ENCODE peak calls at places on chromosomes 13 and 19, in eight cellular contexts. A is ascending aorta; R is epithelial cell of esophagus; K is neural progenitor cell; O is stomach; W is tibial nerve; Y is WTC11; B is activated CD8-positive, alpha-beta T cell treated with anti-CD3 and anti-CD28 coated beads for 36 hours. U is an unnamed sample.

GRCh38 chr13:78603240-78603947 is at the start of gene POU4F1:
- DNase-seq in A (no peak), K (peak), W (no peak), B (peak), O (no peak), R (peak), Y (peak), U (no peak)

GRCh38 chr19:36246006-36246391 is 31.1 kb downstream of the ZNF146 start:
- DNase-seq in O (no peak), K (no peak), W (no peak), R (peak), Y (no peak), B (no peak), A (no peak), U (no peak)

GRCh38 chr13:48819889-48820288 is 155.8 kb upstream of the FNDC3A start:
- DNase-seq in Y (no peak), O (no peak), W (no peak), R (peak), A (no peak), B (no peak), K (no peak), U (no peak)

GRCh38 chr13:112965103-112965502 is 3.9 kb upstream of the MCF2L start:
- DNase-seq in Y (no peak), A (no peak), W (no peak), K (no peak), O (no peak), R (no peak), B (no peak), U (no peak)

GRCh38 chr13:31160857-31161582 is 684 bp downstream of the HSPH1 start:
- DNase-seq in R (peak), Y (peak), W (peak), O (peak), A (no peak), K (peak), B (peak), U (peak)

GRCh38 chr19:29610213-29610573 is 4.1 kb downstream of the POP4 start:
- DNase-seq in O (no peak), K (no peak), W (no peak), Y (no peak), A (no peak), B (no peak), R (no peak), U (no peak)

GRCh38 chr13:113663934-113664333 is 3.1 kb upstream of the GRK1 start:
- DNase-seq in W (peak), O (peak), R (no peak), Y (peak), A (no peak), B (no peak), K (no peak), U (no peak)

GRCh38 chr13:106610511-106610910 is 42.6 kb upstream of the ARGLU1 start:
- DNase-seq in A (no peak), W (no peak), Y (no peak), B (no peak), R (peak), K (no peak), O (no peak), U (no peak)

GRCh38 chr13:36530050-36530789 is 97.9 kb downstream of the CCNA1 start:
- DNase-seq in O (no peak), A (no peak), K (peak), W (no peak), R (peak), B (no peak), Y (no peak), U (no peak)

GRCh38 chr13:36531746-36532486 is 99.6 kb downstream of the CCNA1 start:
- DNase-seq in R (peak), B (no peak), A (no peak), O (no peak), W (no peak), K (no peak), Y (no peak), U (no peak)

GRCh38 chr13:36526897-36527296 is 94.6 kb downstream of the CCNA1 start:
- DNase-seq in W (no peak), B (no peak), K (no peak), Y (no peak), A (no peak), O (no peak), R (peak), U (no peak)

GRCh38 chr13:36530861-36531590 is 98.7 kb downstream of the CCNA1 start:
- DNase-seq in W (no peak), R (no peak), B (no peak), Y (no peak), K (no peak), O (no peak), A (no peak), U (no peak)

DNA sequence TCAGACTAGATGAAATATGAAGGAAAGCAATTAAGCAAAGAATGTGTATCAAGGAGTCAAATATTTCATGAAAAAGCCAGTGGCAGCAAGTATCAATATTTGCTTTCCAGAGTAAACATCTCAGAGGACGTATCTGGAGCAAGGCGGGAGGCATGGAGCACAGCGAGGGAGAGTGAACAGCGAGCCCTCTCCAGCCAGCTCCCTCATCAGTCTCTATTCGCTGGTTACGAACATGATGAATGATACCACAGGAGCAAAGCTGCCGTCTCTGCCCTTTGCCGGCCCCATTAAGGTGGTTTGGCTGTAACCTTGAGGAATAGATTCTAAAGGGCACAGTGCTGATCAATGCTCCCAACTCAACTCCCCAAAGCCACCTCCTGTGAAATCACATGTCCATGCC is 95.8 kb downstream of the CCNA1 start:
- DNase-seq in O (no peak), A (no peak), K (no peak), B (no peak), R (no peak), W (no peak), Y (no peak), U (no peak)
- TF ChIP-seq CTCF in O (no peak), A (no peak), K (no peak), B (no peak), R (no peak), W (no peak), Y (no peak), U (no peak)

GRCh38 chr19:51108066-51108804 is at the start of gene CTU1:
- DNase-seq in B (peak), R (peak), W (peak), A (peak), K (peak), Y (peak), O (peak), U (peak)

GRCh38 chr19:51108805-51109146 is 567 bp upstream of the CTU1 start:
- DNase-seq in Y (no peak), A (no peak), O (no peak), R (no peak), B (no peak), W (no peak), K (no peak), U (no peak)

GRCh38 chr19:51110666-51110971 is 2.4 kb upstream of the CTU1 start:
- DNase-seq in Y (no peak), K (no peak), O (no peak), W (no peak), B (no peak), R (no peak), A (no peak), U (no peak)

GRCh38 chr19:51114087-51114714 is 6.0 kb upstream of the CTU1 start:
- DNase-seq in O (no peak), K (no peak), B (peak), A (no peak), Y (no peak), W (no peak), R (no peak), U (no peak)

DNA sequence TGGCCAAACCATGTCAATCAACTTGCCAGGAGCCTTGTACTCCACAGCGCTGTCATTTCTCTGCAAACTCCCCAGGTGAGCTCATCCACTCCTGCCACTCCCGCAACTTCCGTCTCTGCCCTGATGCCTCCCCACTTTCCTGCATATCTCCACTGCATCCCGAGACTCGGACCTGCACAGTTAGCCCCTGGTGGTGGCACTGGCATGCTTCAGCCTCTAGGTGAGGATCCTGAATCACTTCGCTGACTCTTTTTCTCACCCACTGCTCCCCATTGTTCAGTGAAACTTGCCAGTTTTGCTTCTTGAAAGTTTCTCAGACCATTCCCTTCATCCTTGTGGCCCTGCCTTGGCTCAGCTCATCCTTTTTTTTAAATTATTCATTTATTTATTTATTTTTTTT is 3.4 kb upstream of the CTU1 start:
- DNase-seq in Y (no peak), A (no peak), K (peak), W (no peak), R (peak), O (no peak), B (no peak), U (no peak)
- TF ChIP-seq CTCF in Y (no peak), A (no peak), K (peak), W (no peak), R (peak), O (no peak), B (peak), U (no peak)

GRCh38 chr19:43798026-43798545 is 4.2 kb downstream of the LYPD5 start:
- DNase-seq in A (no peak), R (no peak), Y (no peak), B (no peak), W (no peak), O (no peak), K (no peak), U (no peak)
- TF ChIP-seq CTCF in A (no peak), R (no peak), Y (no peak), B (no peak), W (no peak), O (no peak), K (no peak), U (no peak)

GRCh38 chr19:52248256-52248655 is 21.1 kb upstream of the ZNF766 start:
- DNase-seq in O (peak), W (peak), A (no peak), K (peak), R (peak), B (peak), Y (peak), U (peak)
- TF ChIP-seq CTCF in O (no peak), W (peak), A (no peak), K (peak), R (peak), B (peak), Y (peak), U (peak)

GRCh38 chr19:5392476-5392875 is 51.9 kb upstream of the PTPRS start:
- DNase-seq in W (no peak), B (no peak), R (no peak), K (no peak), A (no peak), O (no peak), Y (no peak), U (no peak)

GRCh38 chr19:5386841-5387240 is 46.2 kb upstream of the PTPRS start:
- DNase-seq in K (no peak), R (no peak), Y (no peak), W (no peak), O (no peak), B (no peak), A (no peak), U (no peak)

GRCh38 chr19:5393088-5393487 is 52.5 kb upstream of the PTPRS start:
- DNase-seq in K (no peak), A (no peak), Y (no peak), B (no peak), W (no peak), R (no peak), O (no peak), U (no peak)

GRCh38 chr19:5389353-5389752 is 48.7 kb upstream of the PTPRS start:
- DNase-seq in A (no peak), R (no peak), Y (no peak), W (no peak), K (no peak), B (no peak), O (no peak), U (no peak)

DNA sequence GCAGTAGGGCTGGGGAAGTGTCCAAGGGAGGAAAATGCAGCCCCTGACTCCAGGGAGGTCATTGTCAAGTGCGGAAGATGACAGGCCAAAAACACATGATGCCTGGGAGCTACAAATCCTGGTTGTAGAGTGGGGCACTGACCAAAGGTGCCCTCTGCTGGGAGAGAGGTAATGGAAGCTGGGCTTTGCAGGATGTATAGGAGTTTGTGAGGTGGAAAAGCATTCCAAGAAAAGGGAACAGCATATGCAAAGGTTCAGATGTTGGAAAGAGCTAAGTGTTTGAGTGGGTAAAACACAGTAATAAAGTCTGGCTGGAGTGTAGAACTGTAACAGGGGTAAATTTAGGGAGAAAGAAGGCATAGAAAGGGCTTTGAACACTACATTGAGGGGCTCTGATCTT is 46.9 kb upstream of the PTPRS start:
- DNase-seq in W (no peak), Y (no peak), O (no peak), B (no peak), R (no peak), A (no peak), K (no peak), U (no peak)
- TF ChIP-seq CTCF in W (no peak), Y (no peak), O (no peak), B (no peak), R (no peak), A (no peak), K (no peak), U (no peak)